ENCODE peak calls at places on chromosomes 7 and 10, in six cellular contexts. D is kidney; B is CD4-positive, CD25-positive, alpha-beta regulatory T cell; V is GM12865; H is Peyer's patch; S is NT2/D1. Z is an unnamed sample.

GRCh38 chr10:3166496-3167290 is 5.9 kb downstream of the PITRM1 start:
- DNase-seq in D (no peak), B (no peak), V (no peak), H (no peak), S (no peak), Z (no peak)

GRCh38 chr10:60733189-60733815 is 45.0 kb upstream of the CDK1 start:
- DNase-seq in D (peak), B (peak), V (peak), H (peak), S (no peak), Z (peak)

GRCh38 chr7:156626220-156626895 is 14.2 kb upstream of the RNF32 start:
- DNase-seq in D (no peak), B (no peak), V (no peak), H (no peak), S (no peak), Z (no peak)

GRCh38 chr7:155786491-155786890 is 25.8 kb downstream of the SHH start:
- DNase-seq in D (no peak), B (no peak), V (no peak), H (no peak), S (no peak), Z (no peak)

GRCh38 chr7:2198760-2199159 is 34.0 kb downstream of the MAD1L1 start:
- DNase-seq in D (no peak), B (no peak), V (no peak), H (no peak), S (no peak), Z (no peak)

GRCh38 chr7:140403878-140404564 is at the start of gene RAB19:
- DNase-seq in D (peak), B (peak), V (peak), H (peak), S (no peak), Z (peak)

GRCh38 chr7:94057955-94058354 is 53.8 kb upstream of the BET1 start:
- DNase-seq in D (no peak), B (no peak), V (no peak), H (no peak), S (no peak), Z (no peak)

GRCh38 chr10:113895018-113895417 is 40.6 kb downstream of the NHLRC2 start:
- DNase-seq in D (no peak), B (no peak), V (no peak), H (no peak), S (no peak), Z (no peak)

GRCh38 chr10:65555192-65555591 is 1370.6 kb upstream of the LRRTM3 start:
- DNase-seq in D (no peak), B (no peak), V (no peak), H (no peak), S (no peak), Z (no peak)

GRCh38 chr10:86216886-86217285 is 149.7 kb downstream of the GRID1 start:
- DNase-seq in D (no peak), B (no peak), V (no peak), H (no peak), S (no peak), Z (no peak)

GRCh38 chr7:77328669-77329068 is 87.5 kb downstream of the GSAP start:
- DNase-seq in D (no peak), B (no peak), V (peak), H (no peak), S (no peak), Z (no peak)

GRCh38 chr7:48253020-48253419 is 81.8 kb downstream of the ABCA13 start:
- DNase-seq in D (no peak), B (no peak), V (no peak), H (no peak), S (no peak), Z (no peak)

GRCh38 chr7:23597908-23598224 is 684 bp downstream of the CCDC126 start:
- DNase-seq in D (no peak), B (no peak), V (no peak), H (no peak), S (no peak), Z (peak)

GRCh38 chr7:157268540-157268939 is 68.3 kb upstream of the DNAJB6 start:
- DNase-seq in D (no peak), B (no peak), V (no peak), H (no peak), S (no peak), Z (no peak)

GRCh38 chr10:71996598-71997371 is 32.6 kb downstream of the CHST3 start:
- DNase-seq in D (no peak), B (no peak), V (no peak), H (no peak), S (no peak), Z (no peak)

GRCh38 chr7:109699661-109700060 is 1130.0 kb downstream of the DNAJB9 start:
- DNase-seq in D (no peak), B (no peak), V (no peak), H (no peak), S (no peak), Z (no peak)

GRCh38 chr7:130877676-130878305 is 143.8 kb upstream of the KLF14 start:
- DNase-seq in D (no peak), B (no peak), V (no peak), H (no peak), S (no peak), Z (no peak)

GRCh38 chr7:36119005-36119711 is 33.9 kb upstream of the EEPD1 start:
- DNase-seq in D (no peak), B (no peak), V (no peak), H (no peak), S (no peak), Z (no peak)

GRCh38 chr10:44180321-44181154 is 204.4 kb downstream of the CXCL12 start:
- DNase-seq in D (no peak), B (no peak), V (no peak), H (no peak), S (no peak), Z (no peak)

DNA sequence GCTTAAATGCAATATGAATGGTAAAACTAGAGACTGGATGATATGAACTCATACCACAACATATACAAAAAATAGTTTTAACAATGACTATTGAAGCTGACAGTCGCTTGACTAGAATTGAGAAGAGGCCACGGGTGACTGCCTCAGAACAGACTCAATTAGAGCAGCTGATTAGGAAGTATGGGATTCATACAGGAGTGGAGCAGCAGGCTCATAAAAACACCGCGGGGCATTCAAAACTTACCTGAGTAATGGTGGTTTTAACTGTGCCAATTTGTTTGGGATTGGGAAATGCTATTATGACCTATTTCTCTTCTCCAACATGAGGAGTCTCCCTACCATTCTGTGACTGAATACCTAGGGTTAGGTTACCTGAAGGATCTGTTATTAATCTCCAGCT is 2.1 kb downstream of the CADPS2 start:
- DNase-seq in D (no peak), B (no peak), V (no peak), H (no peak), S (no peak), Z (no peak)
- H3K4me3 ChIP-seq in D (peak), B (no peak), V (no peak), H (no peak), S (no peak), Z (no peak)

GRCh38 chr7:127903913-127904705 is 127.1 kb downstream of the LRRC4 start:
- DNase-seq in D (no peak), B (no peak), V (no peak), H (no peak), S (no peak), Z (no peak)

GRCh38 chr7:127897704-127898454 is 133.4 kb downstream of the LRRC4 start:
- DNase-seq in D (no peak), B (no peak), V (no peak), H (no peak), S (no peak), Z (no peak)

GRCh38 chr7:127901895-127902703 is 129.1 kb downstream of the LRRC4 start:
- DNase-seq in D (no peak), B (no peak), V (peak), H (no peak), S (no peak), Z (no peak)

GRCh38 chr7:127900116-127900515 is 131.1 kb downstream of the LRRC4 start:
- DNase-seq in D (no peak), B (no peak), V (no peak), H (no peak), S (no peak), Z (no peak)

DNA sequence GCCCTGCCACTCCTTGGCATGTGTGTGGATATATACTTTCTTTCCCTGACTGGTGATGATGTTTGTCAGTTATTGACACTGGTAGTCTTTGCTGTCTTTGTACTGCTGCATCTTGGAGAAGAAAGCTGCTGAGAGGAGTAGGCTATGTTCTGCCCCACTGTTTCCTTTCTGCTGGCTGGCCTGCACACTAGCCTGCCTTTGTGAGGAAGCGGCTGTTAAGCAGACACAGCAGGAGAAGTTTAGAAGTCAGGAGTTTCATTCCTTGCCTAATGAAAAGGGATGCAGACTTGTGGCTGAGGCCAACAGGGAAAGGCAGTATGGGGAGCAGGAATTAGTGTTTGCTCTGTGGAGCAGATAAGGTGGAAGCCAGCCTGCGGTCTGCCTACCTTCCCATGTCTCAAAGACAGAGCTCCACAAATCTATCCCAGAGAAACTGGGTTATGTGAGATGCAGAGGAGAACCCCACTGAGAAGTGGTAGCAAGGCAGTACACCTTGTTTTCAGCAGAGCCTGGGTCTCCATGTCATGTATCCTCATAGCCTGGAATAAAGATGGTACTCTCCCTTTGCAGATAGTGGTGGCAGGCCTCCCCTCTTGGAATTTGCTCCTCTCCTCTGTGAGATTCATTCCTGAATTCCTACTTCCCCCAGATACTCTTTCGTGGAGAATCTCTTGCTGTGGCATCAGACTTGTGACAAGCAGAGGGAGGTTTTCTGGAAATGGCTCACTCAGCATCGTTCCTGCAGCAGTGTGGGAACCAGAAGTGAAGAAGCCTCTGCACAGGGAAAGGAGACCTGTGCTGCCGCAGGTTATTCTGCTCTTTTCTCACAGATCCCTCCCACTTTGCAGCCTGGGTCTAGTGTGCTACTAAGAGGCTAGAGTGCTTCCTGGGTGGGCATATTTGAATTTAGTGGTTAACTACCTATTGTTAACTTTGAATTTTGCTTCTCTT is 130.2 kb downstream of the LRRC4 start:
- DNase-seq in D (no peak), B (no peak), V (peak), H (no peak), S (peak), Z (no peak)
- H3K4me3 ChIP-seq in D (no peak), B (no peak), V (peak), H (no peak), S (no peak), Z (no peak)

GRCh38 chr7:85186083-85186520 is 754 bp downstream of the SEMA3D start:
- DNase-seq in D (peak), B (no peak), V (no peak), H (no peak), S (peak), Z (no peak)
- H3K4me3 ChIP-seq in D (peak), B (no peak), V (no peak), H (peak), S (peak), Z (no peak)

GRCh38 chr10:12448729-12449391 is 99.5 kb downstream of the CAMK1D start:
- DNase-seq in D (no peak), B (peak), V (peak), H (peak), S (no peak), Z (peak)
- H3K4me3 ChIP-seq in D (no peak), B (peak), V (peak), H (no peak), S (no peak), Z (peak)

DNA sequence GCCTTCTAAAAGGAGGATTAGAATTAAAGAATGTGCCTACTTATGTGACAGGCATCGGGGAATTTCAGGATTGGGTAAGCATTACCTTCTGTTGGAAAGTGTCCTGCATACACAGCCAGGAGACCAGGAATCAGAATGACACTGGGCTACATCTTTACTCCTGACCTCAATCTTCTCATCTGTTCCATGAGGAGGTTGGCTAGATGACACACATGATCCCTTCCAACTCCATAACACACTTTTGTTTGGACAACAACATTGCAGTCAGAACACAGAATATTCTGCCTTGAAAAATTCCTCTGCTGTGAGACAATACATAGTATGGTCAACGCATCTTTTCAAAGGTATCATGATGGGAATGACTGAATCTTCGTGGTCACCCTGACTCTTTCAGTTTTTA is 1281.2 kb upstream of the SORCS1 start:
- DNase-seq in D (no peak), B (no peak), V (no peak), H (no peak), S (no peak), Z (no peak)
- H3K4me3 ChIP-seq in D (no peak), B (no peak), V (no peak), H (no peak), S (no peak), Z (no peak)

GRCh38 chr7:96995406-96996110 is 9.8 kb upstream of the DLX6 start:
- DNase-seq in D (no peak), B (no peak), V (no peak), H (no peak), S (no peak), Z (no peak)

GRCh38 chr7:96993980-96994379 is 11.4 kb upstream of the DLX6 start:
- DNase-seq in D (no peak), B (no peak), V (no peak), H (no peak), S (no peak), Z (no peak)

GRCh38 chr7:96991850-96992623 is 13.3 kb upstream of the DLX6 start:
- DNase-seq in D (no peak), B (no peak), V (no peak), H (no peak), S (no peak), Z (no peak)

GRCh38 chr7:96992624-96993452 is 12.5 kb upstream of the DLX6 start:
- DNase-seq in D (no peak), B (no peak), V (no peak), H (no peak), S (no peak), Z (no peak)

GRCh38 chr7:96993453-96993865 is 11.9 kb upstream of the DLX6 start:
- DNase-seq in D (no peak), B (no peak), V (no peak), H (no peak), S (no peak), Z (no peak)
- H3K4me3 ChIP-seq in D (no peak), B (no peak), V (no peak), H (no peak), S (no peak), Z (no peak)

DNA sequence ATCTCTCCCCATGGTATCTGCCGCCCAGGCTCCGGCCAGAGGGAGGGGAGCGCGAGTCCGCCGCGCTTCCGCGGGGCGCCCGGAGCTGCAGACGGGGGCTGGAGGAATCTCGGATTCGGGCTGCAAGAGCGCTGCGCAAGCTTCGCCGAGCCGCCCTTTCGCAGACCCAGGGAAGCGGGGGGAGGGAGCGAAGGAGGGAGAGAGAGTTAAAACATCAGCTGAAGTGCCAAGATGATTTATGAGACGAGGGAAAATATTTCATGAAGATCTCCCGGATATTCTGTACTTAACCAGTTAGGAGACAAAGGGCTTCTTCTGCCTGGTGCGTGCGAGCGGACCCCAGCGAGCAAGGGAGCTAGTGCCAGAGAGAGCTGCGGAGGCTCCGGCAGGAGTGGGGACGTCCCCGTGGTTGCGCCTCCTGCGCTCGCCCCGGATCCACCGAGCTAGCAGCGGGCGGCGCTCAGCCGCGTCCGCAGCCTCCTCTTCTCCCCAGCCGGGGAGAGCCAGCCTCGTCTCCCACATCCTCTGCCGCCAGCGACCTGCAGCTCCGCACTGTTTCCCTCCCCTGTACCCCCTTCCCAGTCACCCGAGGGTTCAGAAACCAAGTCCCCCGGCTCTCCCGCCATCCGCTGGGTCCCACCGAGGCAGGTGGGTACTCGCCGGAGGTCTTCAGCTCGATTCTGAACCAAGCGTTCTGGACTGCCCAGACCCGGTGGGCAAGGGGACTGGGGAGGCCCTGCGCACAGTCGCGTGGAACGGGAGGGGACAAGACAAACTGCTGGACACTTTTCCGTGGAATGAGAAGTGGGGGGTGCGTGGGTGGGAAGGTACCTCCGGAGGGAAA is 1.0 kb upstream of the PAX2 start:
- DNase-seq in D (peak), B (no peak), V (peak), H (no peak), S (no peak), Z (no peak)
- H3K4me3 ChIP-seq in D (peak), B (no peak), V (no peak), H (no peak), S (peak), Z (no peak)

DNA sequence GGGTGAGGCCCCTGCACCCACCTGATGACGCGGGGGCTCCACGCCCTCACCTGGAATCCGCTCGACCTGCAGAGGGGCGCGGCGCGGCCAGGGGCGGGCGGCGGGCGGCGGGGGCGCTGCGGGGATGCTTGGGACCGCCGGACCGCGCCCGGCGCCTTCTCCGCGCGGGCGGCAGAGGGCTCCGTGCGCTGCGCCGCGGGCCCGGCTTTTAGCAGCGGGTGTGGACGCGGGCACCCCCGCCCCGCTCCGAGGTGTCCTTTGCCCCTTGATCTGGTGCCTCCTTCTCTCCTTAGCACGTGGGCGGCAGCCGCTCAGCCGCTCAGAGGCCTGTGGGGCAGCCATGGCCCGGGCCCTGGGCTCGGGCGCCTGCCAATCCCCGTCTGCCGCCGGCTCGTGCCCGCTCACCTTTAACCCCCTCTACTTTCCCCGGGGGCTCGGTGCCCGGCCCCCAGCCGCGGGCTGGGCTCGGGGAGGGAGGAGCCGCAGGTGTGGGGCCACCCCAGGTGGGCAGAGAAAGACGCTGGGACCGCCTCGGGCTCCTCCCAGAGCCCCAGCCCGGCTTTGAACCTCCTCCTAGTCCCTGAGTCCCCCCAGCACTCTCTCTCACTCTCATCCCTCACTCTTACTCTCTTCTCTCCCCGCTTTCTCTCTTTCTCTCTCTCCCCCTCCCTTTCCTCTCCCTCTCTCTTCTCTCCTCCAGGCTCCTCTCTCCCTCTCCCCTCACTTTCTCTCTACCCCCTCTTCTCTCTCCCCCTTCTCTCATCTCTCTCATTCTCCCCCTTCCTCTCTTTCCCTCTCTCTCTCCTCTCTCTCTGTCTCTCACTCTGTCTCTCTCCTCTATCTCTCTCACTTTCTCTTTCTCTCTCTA is 19.7 kb upstream of the VPS37D start:
- DNase-seq in D (peak), B (peak), V (no peak), H (no peak), S (no peak), Z (peak)
- H3K4me3 ChIP-seq in D (peak), B (no peak), V (no peak), H (peak), S (peak), Z (no peak)

GRCh38 chr10:35307297-35307696 is 29.0 kb upstream of the CCNY start:
- DNase-seq in D (no peak), B (no peak), V (no peak), H (no peak), S (no peak), Z (no peak)
- H3K4me3 ChIP-seq in D (no peak), B (no peak), V (no peak), H (no peak), S (no peak), Z (no peak)

DNA sequence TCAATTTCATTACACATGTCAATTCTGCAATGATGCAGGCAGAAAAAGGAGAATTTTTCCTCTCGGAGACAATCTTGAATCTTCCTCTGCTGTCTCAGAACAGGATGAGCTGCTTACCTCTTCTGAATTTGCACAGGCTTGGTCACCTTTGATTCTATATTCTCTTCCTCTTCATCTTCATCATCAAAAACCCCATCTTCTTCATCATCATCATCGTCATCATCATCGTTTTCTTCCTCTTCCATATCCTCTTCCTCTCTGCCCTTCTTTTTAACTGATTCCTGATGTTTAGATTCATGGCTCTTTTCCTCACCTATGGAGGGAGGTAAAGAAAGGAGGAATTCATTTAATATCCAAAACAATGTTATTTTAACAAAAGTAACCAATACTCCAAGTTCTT is 8.0 kb downstream of the RBM28 start:
- DNase-seq in D (no peak), B (no peak), V (no peak), H (no peak), S (no peak), Z (no peak)
- H3K4me3 ChIP-seq in D (no peak), B (no peak), V (no peak), H (no peak), S (no peak), Z (no peak)

Z was measured in CD8-positive, alpha-beta memory T cell.